ENCODE peak calls at places on chromosomes 5 and 9, in four cellular contexts. A is breast epithelium, E is fibroblast of mammary gland, B is psoas muscle. M is an unnamed sample.

GRCh38 chr9:100486479-100487176 is 13.7 kb downstream of the TMEFF1 start:
- DNase-seq in A (no peak), E (no peak), B (no peak), M (no peak)

GRCh38 chr9:79883073-79883645 is 311.4 kb downstream of the TLE4 start:
- DNase-seq in A (no peak), E (no peak), B (no peak), M (no peak)

GRCh38 chr9:93266521-93267001 is 82.6 kb downstream of the WNK2 start:
- DNase-seq in A (peak; percentile 9), E (no peak), B (no peak), M (no peak)

GRCh38 chr5:131538177-131538593 is 96.8 kb downstream of the RAPGEF6 start:
- DNase-seq in A (no peak), E (peak; percentile 86), B (no peak), M (peak; percentile 83)

GRCh38 chr5:126965061-126965475 is 65.3 kb downstream of the MARCHF3 start:
- DNase-seq in A (no peak), E (peak; percentile 98), B (no peak), M (peak; percentile 97)

GRCh38 chr9:136762915-136763648 is 1.2 kb downstream of the LCN15 start:
- DNase-seq in A (no peak), E (peak; percentile 17), B (no peak), M (peak; percentile 8)

GRCh38 chr5:40841068-40841805 is at the start of gene CARD6:
- DNase-seq in A (no peak), E (peak; percentile 60), B (no peak), M (peak; percentile 65)

GRCh38 chr5:100889165-100889564 is 13.9 kb downstream of the ST8SIA4 start:
- DNase-seq in A (no peak), E (no peak), B (no peak), M (no peak)

GRCh38 chr9:116260531-116260930 is 106.9 kb downstream of the PAPPA start:
- DNase-seq in A (no peak), E (no peak), B (no peak), M (no peak)

GRCh38 chr9:133968428-133968827 is 23.7 kb downstream of the VAV2 start:
- DNase-seq in A (no peak), E (no peak), B (no peak), M (no peak)

GRCh38 chr5:15525679-15526275 is 25.8 kb downstream of the FBXL7 start:
- DNase-seq in A (no peak), E (peak; percentile 63), B (no peak), M (peak; percentile 55)

GRCh38 chr5:132457371-132458225 is 33.0 kb downstream of the IRF1 start:
- DNase-seq in A (no peak), E (peak; percentile 82), B (peak; percentile 78), M (peak; percentile 71)

GRCh38 chr5:178289438-178289837 is 56.8 kb upstream of the PHYKPL start:
- DNase-seq in A (no peak), E (no peak), B (peak; percentile 4), M (no peak)

GRCh38 chr5:141812512-141812911 is 65.7 kb downstream of the PCDH1 start:
- DNase-seq in A (no peak), E (no peak), B (no peak), M (no peak)

GRCh38 chr5:141810702-141811101 is 67.5 kb downstream of the PCDH1 start:
- DNase-seq in A (no peak), E (no peak), B (no peak), M (no peak)

GRCh38 chr5:141808857-141809256 is 69.4 kb downstream of the PCDH1 start:
- DNase-seq in A (no peak), E (no peak), B (no peak), M (no peak)

GRCh38 chr5:141809697-141810096 is 68.5 kb downstream of the PCDH1 start:
- DNase-seq in A (no peak), E (no peak), B (no peak), M (no peak)

DNA sequence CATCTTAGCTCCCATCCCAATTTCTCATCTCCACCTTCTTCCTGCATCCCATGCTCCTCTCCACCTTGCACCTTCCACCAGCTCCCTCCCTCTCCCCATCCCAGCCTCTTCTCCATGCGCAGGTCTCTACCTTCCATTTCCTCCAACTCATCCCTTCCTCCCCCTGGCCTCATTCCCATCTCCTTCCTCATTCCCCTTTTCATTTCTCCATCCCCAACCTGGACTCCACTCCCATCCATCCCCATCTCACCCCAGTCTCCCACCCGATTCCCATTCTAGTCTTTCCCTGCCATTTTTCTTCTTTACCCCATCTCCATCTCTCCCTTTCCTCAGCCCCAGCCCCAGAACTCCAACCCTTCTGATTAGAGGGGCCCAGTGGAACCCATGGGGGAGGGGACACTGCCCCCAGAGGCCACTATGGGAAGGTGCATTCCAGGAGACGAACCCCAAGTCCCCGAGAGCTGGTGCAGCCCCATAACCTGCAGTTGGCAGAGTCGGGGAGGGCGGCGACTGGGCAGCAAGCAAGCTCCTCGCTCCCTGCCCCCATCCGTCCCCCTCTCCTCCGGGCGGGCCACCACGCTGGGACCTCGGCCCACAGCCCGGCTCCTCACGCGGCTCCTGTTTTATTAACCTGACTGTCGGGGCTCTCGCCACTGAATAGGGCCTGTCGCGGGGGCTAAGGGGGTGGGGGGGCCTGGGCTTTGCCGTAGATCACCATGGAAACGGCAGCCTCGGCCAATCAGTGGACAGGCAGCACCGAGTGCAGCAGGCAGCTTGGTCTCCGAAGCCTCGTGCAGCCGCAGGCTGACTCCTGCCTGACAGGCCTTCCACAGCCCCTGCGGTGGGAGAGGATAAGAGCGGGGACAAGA is 66.7 kb downstream of the PCDH1 start:
- DNase-seq in A (no peak), E (no peak), B (no peak), M (no peak)
- TF ChIP-seq CTCF in A (peak; percentile 27), E (peak; percentile 56), B (peak; percentile 21), M (peak; percentile 70)

DNA sequence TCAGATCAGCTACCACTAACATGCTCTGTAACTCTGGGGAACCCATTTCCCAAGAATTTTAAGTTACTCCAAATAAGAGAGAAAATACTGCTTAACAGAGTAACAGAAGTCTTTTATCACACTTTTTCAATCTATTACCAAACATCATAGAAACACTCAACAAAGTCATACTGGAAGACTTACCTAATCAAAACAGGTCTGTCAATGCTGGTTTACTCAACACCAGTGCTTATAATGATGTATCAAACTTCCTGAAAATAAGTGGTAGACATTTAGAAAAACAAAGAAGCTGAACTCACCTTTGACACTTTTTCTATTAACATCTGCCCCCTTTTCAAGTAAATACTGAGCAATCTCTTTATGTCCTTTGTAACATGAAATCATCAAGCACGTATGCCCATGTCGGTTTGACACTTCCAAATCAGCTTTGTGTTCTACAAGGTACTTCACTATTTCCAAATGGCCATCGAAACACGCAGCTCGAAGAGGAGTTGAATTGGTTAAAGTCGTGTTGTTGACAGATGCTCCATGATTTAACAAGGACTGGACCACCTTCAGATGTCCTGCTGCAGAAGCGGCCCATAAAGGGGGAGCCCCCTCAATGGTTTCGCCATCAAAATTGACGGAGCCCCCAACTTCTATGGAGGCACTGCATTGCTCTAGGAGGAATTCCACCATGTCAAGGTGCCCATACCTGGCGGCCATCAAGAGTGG is 1.8 kb downstream of the FEM1C start:
- DNase-seq in A (no peak), E (no peak), B (no peak), M (no peak)
- H3K4me3 ChIP-seq in A (peak overlapping the region; percentile 85), E (peak overlapping the region; percentile 78), B (peak overlapping the region; percentile 93), M (peak overlapping the region; percentile 92)

GRCh38 chr9:76662476-76663281 is 101.6 kb upstream of the PCA3 start:
- DNase-seq in A (no peak), E (no peak), B (no peak), M (no peak)
- TF ChIP-seq CTCF in A (no peak), E (no peak), B (no peak), M (no peak)

GRCh38 chr9:304519-305185 is 90.0 kb downstream of the DOCK8 start:
- DNase-seq in A (peak; percentile 66), E (no peak), B (no peak), M (no peak)

GRCh38 chr9:303502-303901 is 88.8 kb downstream of the DOCK8 start:
- DNase-seq in A (no peak), E (no peak), B (no peak), M (no peak)

GRCh38 chr9:306907-307306 is 92.2 kb downstream of the DOCK8 start:
- DNase-seq in A (no peak), E (no peak), B (no peak), M (no peak)

GRCh38 chr9:304106-304505 is 89.4 kb downstream of the DOCK8 start:
- DNase-seq in A (peak; percentile 70), E (no peak), B (no peak), M (no peak)
- H3K4me3 ChIP-seq in A (peak overlapping the region; percentile 31), E (no peak overlapping the region), B (no peak overlapping the region), M (no peak overlapping the region)

M was measured in fibroblast of pulmonary artery.